ENCODE peak calls at places on chromosomes 16 and 17, in seven cellular contexts. One of them, this sample, is unnamed.

GRCh38 chr17:47621293-47622178 is 28.2 kb upstream of the KPNB1 start:
- DNase-seq in hypothalamus: no peak
- DNase-seq in Calu3: peak
- DNase-seq in mesenchymal stem cell: peak
- DNase-seq in left colon: no peak
- DNase-seq in stimulated activated effector memory CD8-positive, alpha-beta T cell treated with anti-CD3 and anti-CD28 coated beads, Interleukin-12 subunit alpha, Interleukin-12 subunit beta, amount 100 ng/mL, for 72 hours: no peak
- DNase-seq in HFF-Myc: peak
- DNase-seq in this sample: no peak

GRCh38 chr17:29828676-29829291 is 101.2 kb downstream of the SSH2 start:
- DNase-seq in hypothalamus: no peak
- DNase-seq in Calu3: no peak
- DNase-seq in mesenchymal stem cell: no peak
- DNase-seq in left colon: no peak
- DNase-seq in stimulated activated effector memory CD8-positive, alpha-beta T cell treated with anti-CD3 and anti-CD28 coated beads, Interleukin-12 subunit alpha, Interleukin-12 subunit beta, amount 100 ng/mL, for 72 hours: no peak
- DNase-seq in HFF-Myc: no peak
- DNase-seq in this sample: no peak

GRCh38 chr17:888998-889401 is 90.6 kb downstream of the NXN start:
- DNase-seq in hypothalamus: no peak
- DNase-seq in Calu3: no peak
- DNase-seq in mesenchymal stem cell: no peak
- DNase-seq in left colon: no peak
- DNase-seq in stimulated activated effector memory CD8-positive, alpha-beta T cell treated with anti-CD3 and anti-CD28 coated beads, Interleukin-12 subunit alpha, Interleukin-12 subunit beta, amount 100 ng/mL, for 72 hours: peak
- DNase-seq in HFF-Myc: no peak
- DNase-seq in this sample: no peak

GRCh38 chr16:7861891-7862585 is 529.4 kb downstream of the RBFOX1 start:
- DNase-seq in hypothalamus: no peak
- DNase-seq in Calu3: no peak
- DNase-seq in mesenchymal stem cell: no peak
- DNase-seq in left colon: no peak
- DNase-seq in stimulated activated effector memory CD8-positive, alpha-beta T cell treated with anti-CD3 and anti-CD28 coated beads, Interleukin-12 subunit alpha, Interleukin-12 subunit beta, amount 100 ng/mL, for 72 hours: no peak
- DNase-seq in HFF-Myc: no peak
- DNase-seq in this sample: no peak

GRCh38 chr17:78365561-78366108 is 5.8 kb upstream of the SOCS3 start:
- DNase-seq in hypothalamus: no peak
- DNase-seq in Calu3: no peak
- DNase-seq in mesenchymal stem cell: peak
- DNase-seq in left colon: no peak
- DNase-seq in stimulated activated effector memory CD8-positive, alpha-beta T cell treated with anti-CD3 and anti-CD28 coated beads, Interleukin-12 subunit alpha, Interleukin-12 subunit beta, amount 100 ng/mL, for 72 hours: no peak
- DNase-seq in HFF-Myc: no peak
- DNase-seq in this sample: no peak

GRCh38 chr16:72985148-72985882 is 62.6 kb downstream of the ZFHX3 start:
- DNase-seq in hypothalamus: no peak
- DNase-seq in Calu3: no peak
- DNase-seq in mesenchymal stem cell: peak
- DNase-seq in left colon: peak
- DNase-seq in stimulated activated effector memory CD8-positive, alpha-beta T cell treated with anti-CD3 and anti-CD28 coated beads, Interleukin-12 subunit alpha, Interleukin-12 subunit beta, amount 100 ng/mL, for 72 hours: no peak
- DNase-seq in HFF-Myc: no peak
- DNase-seq in this sample: peak

GRCh38 chr16:19291459-19291858 is 5.9 kb downstream of the CLEC19A start:
- DNase-seq in hypothalamus: no peak
- DNase-seq in Calu3: peak
- DNase-seq in mesenchymal stem cell: peak
- DNase-seq in left colon: no peak
- DNase-seq in stimulated activated effector memory CD8-positive, alpha-beta T cell treated with anti-CD3 and anti-CD28 coated beads, Interleukin-12 subunit alpha, Interleukin-12 subunit beta, amount 100 ng/mL, for 72 hours: no peak
- DNase-seq in HFF-Myc: no peak
- DNase-seq in this sample: no peak

GRCh38 chr17:79414063-79414462 is 196.8 kb downstream of the RBFOX3 start:
- DNase-seq in hypothalamus: no peak
- DNase-seq in Calu3: no peak
- DNase-seq in mesenchymal stem cell: no peak
- DNase-seq in left colon: no peak
- DNase-seq in stimulated activated effector memory CD8-positive, alpha-beta T cell treated with anti-CD3 and anti-CD28 coated beads, Interleukin-12 subunit alpha, Interleukin-12 subunit beta, amount 100 ng/mL, for 72 hours: no peak
- DNase-seq in HFF-Myc: no peak
- DNase-seq in this sample: no peak

GRCh38 chr17:45127209-45127582 is 5.1 kb downstream of the PLCD3 start:
- DNase-seq in hypothalamus: no peak
- DNase-seq in Calu3: no peak
- DNase-seq in mesenchymal stem cell: no peak
- DNase-seq in left colon: peak
- DNase-seq in stimulated activated effector memory CD8-positive, alpha-beta T cell treated with anti-CD3 and anti-CD28 coated beads, Interleukin-12 subunit alpha, Interleukin-12 subunit beta, amount 100 ng/mL, for 72 hours: no peak
- DNase-seq in HFF-Myc: no peak
- DNase-seq in this sample: no peak

GRCh38 chr17:73391331-73392265 is 79.8 kb upstream of the CDC42EP4 start:
- DNase-seq in hypothalamus: no peak
- DNase-seq in Calu3: no peak
- DNase-seq in mesenchymal stem cell: no peak
- DNase-seq in left colon: no peak
- DNase-seq in stimulated activated effector memory CD8-positive, alpha-beta T cell treated with anti-CD3 and anti-CD28 coated beads, Interleukin-12 subunit alpha, Interleukin-12 subunit beta, amount 100 ng/mL, for 72 hours: no peak
- DNase-seq in HFF-Myc: no peak
- DNase-seq in this sample: no peak

GRCh38 chr17:1158879-1159278 is 20.9 kb downstream of the ABR start:
- DNase-seq in hypothalamus: no peak
- DNase-seq in Calu3: no peak
- DNase-seq in mesenchymal stem cell: no peak
- DNase-seq in left colon: no peak
- DNase-seq in stimulated activated effector memory CD8-positive, alpha-beta T cell treated with anti-CD3 and anti-CD28 coated beads, Interleukin-12 subunit alpha, Interleukin-12 subunit beta, amount 100 ng/mL, for 72 hours: no peak
- DNase-seq in HFF-Myc: no peak
- DNase-seq in this sample: no peak

GRCh38 chr16:84897911-84898377 is 78.2 kb downstream of the CRISPLD2 start:
- DNase-seq in hypothalamus: no peak
- DNase-seq in Calu3: no peak
- DNase-seq in mesenchymal stem cell: no peak
- DNase-seq in left colon: no peak
- DNase-seq in stimulated activated effector memory CD8-positive, alpha-beta T cell treated with anti-CD3 and anti-CD28 coated beads, Interleukin-12 subunit alpha, Interleukin-12 subunit beta, amount 100 ng/mL, for 72 hours: no peak
- DNase-seq in HFF-Myc: no peak
- DNase-seq in this sample: no peak

This sample was measured in NCI-H446 treated with DMSO at 0.1 percent for 48 hours.